ENCODE peak calls at places on chromosomes 4 and X, in five cellular contexts. One of them, this sample, is unnamed.

GRCh38 chr4:109837014-109837413 is 9.2 kb downstream of the RRH start:
- DNase-seq in HT-29: no peak
- DNase-seq in NCI-H510A treated with DMSO at 0.1 percent for 48 hours: no peak
- DNase-seq in cardiac fibroblast: no peak
- DNase-seq in NCI-H446 treated with DMSO at 0.1 percent for 48 hours: no peak
- DNase-seq in this sample: no peak

GRCh38 chrX:70806081-70806480 is 102.4 kb downstream of the TEX11 start:
- DNase-seq in HT-29: no peak
- DNase-seq in NCI-H510A treated with DMSO at 0.1 percent for 48 hours: no peak
- DNase-seq in cardiac fibroblast: no peak
- DNase-seq in NCI-H446 treated with DMSO at 0.1 percent for 48 hours: no peak
- DNase-seq in this sample: no peak

GRCh38 chrX:79336869-79337815 is 30.0 kb downstream of the ITM2A start:
- DNase-seq in HT-29: no peak
- DNase-seq in NCI-H510A treated with DMSO at 0.1 percent for 48 hours: no peak
- DNase-seq in cardiac fibroblast: no peak
- DNase-seq in NCI-H446 treated with DMSO at 0.1 percent for 48 hours: no peak
- DNase-seq in this sample: no peak

GRCh38 chr4:88144866-88145300 is 13.6 kb downstream of the ABCG2 start:
- DNase-seq in HT-29: peak
- DNase-seq in NCI-H510A treated with DMSO at 0.1 percent for 48 hours: no peak
- DNase-seq in cardiac fibroblast: no peak
- DNase-seq in NCI-H446 treated with DMSO at 0.1 percent for 48 hours: no peak
- DNase-seq in this sample: no peak

GRCh38 chr4:42904986-42905385 is 12.5 kb downstream of the GRXCR1 start:
- DNase-seq in HT-29: no peak
- DNase-seq in NCI-H510A treated with DMSO at 0.1 percent for 48 hours: no peak
- DNase-seq in cardiac fibroblast: no peak
- DNase-seq in NCI-H446 treated with DMSO at 0.1 percent for 48 hours: peak
- DNase-seq in this sample: no peak

GRCh38 chr4:59655996-59656395 is 1544.1 kb upstream of the ADGRL3 start:
- DNase-seq in HT-29: no peak
- DNase-seq in NCI-H510A treated with DMSO at 0.1 percent for 48 hours: no peak
- DNase-seq in cardiac fibroblast: no peak
- DNase-seq in NCI-H446 treated with DMSO at 0.1 percent for 48 hours: no peak
- DNase-seq in this sample: no peak

GRCh38 chr4:113683143-113683542 is 78.4 kb downstream of the CAMK2D start:
- DNase-seq in HT-29: no peak
- DNase-seq in NCI-H510A treated with DMSO at 0.1 percent for 48 hours: peak
- DNase-seq in cardiac fibroblast: peak
- DNase-seq in NCI-H446 treated with DMSO at 0.1 percent for 48 hours: no peak
- DNase-seq in this sample: no peak

GRCh38 chrX:30904186-30904585 is 15.1 kb upstream of the TAB3 start:
- DNase-seq in HT-29: no peak
- DNase-seq in NCI-H510A treated with DMSO at 0.1 percent for 48 hours: peak
- DNase-seq in cardiac fibroblast: no peak
- DNase-seq in NCI-H446 treated with DMSO at 0.1 percent for 48 hours: no peak
- DNase-seq in this sample: no peak

GRCh38 chr4:172989984-172990711 is 178.5 kb upstream of the GALNT7 start:
- DNase-seq in HT-29: no peak
- DNase-seq in NCI-H510A treated with DMSO at 0.1 percent for 48 hours: no peak
- DNase-seq in cardiac fibroblast: no peak
- DNase-seq in NCI-H446 treated with DMSO at 0.1 percent for 48 hours: no peak
- DNase-seq in this sample: no peak